ENCODE peak calls at places on chromosomes 7 and 10, in ten cellular contexts. U is IMR-90, Q is GM23338, J is prostate gland, K is RWPE2, S is left ventricle myocardium inferior, X is body of pancreas, A is cardiac muscle cell, M is heart left ventricle, E is heart right ventricle. Z is an unnamed sample.
A peak's percentile ranks its signal among the peaks of the same experiment; 100 is the strongest.

GRCh38 chr7:38630720-38631673 is at the start of gene AMPH:
- DNase-seq in X (peak; percentile 40), E (peak; percentile 75), Q (peak; percentile 90), A (peak; percentile 73), J (no peak), S (peak; percentile 75), U (peak; percentile 40), M (peak; percentile 65), K (no peak), Z (peak; percentile 14)

GRCh38 chr7:123871998-123872867 is 27.3 kb downstream of the HYAL4 start:
- DNase-seq in S (no peak), X (peak; percentile 51), K (no peak), E (peak; percentile 14), U (peak; percentile 42), J (peak; percentile 19), M (peak; percentile 8), A (peak; percentile 74), Q (peak; percentile 80), Z (no peak)

GRCh38 chr7:24982917-24983316 is 2.9 kb upstream of the OSBPL3 start:
- DNase-seq in M (no peak), U (no peak), A (no peak), S (no peak), E (no peak), Q (peak; percentile 69), J (no peak), K (no peak), X (no peak), Z (no peak)

GRCh38 chr10:17216217-17216900 is 11.7 kb upstream of the VIM start:
- DNase-seq in Q (no peak), J (no peak), U (peak; percentile 98), E (no peak), X (peak; percentile 36), S (no peak), M (no peak), K (no peak), A (peak; percentile 96), Z (no peak)

GRCh38 chr7:33191326-33191725 is 62.0 kb downstream of the BBS9 start:
- DNase-seq in Q (peak; percentile 51), E (no peak), X (no peak), S (no peak), U (no peak), K (no peak), J (no peak), A (no peak), M (no peak), Z (no peak)

GRCh38 chr10:29734640-29734979 is 99.8 kb upstream of the SVIL start:
- DNase-seq in U (no peak), E (no peak), J (no peak), M (no peak), A (no peak), K (no peak), Q (no peak), S (no peak), X (no peak), Z (no peak)

GRCh38 chr7:142158741-142159496 is 47.4 kb downstream of the MGAM2 start:
- DNase-seq in Q (no peak), K (no peak), S (no peak), E (no peak), X (no peak), J (no peak), M (no peak), U (no peak), A (no peak), Z (no peak)

GRCh38 chr10:29849434-29849833 is 210.0 kb downstream of the JCAD start:
- DNase-seq in S (no peak), K (no peak), U (peak; percentile 95), J (no peak), E (no peak), Q (no peak), M (peak; percentile 37), A (peak; percentile 94), X (no peak), Z (no peak)

DNA sequence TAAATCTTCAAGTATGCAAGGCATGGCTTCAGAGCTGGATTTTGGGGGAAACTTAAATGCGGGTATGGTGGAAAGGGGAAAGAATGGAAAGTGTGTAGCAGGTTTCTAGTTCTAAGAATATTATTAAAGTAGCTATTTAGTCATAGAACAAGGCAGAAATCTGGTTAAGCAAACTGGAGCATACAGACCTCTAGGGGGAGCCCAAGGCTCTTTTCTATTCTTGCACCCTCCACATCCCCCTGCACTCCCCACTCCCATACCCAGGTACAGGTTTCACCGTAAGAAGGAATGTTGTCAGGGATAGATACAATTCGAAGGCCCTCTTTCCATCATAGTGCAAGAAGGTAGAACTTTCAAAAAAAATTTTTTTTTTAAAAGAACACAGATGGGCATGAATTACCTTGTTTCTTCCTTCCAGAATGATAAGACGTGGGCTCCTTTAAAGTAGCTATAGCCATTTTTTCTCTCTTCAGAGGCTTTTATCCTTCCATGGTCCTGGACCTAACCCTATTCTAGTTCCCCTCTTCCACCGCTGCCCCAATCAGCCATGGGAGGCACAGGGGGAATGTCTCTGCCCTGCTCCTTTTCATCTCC is 41.5 kb upstream of the SMIM30 start:
- DNase-seq in X (peak; percentile 28), M (no peak), Q (peak; percentile 85), J (no peak), U (peak; percentile 45), S (no peak), E (no peak), K (no peak), A (peak; percentile 54), Z (no peak)
- TF ChIP-seq CTCF in X (peak; percentile 56), M (peak; percentile 52), Q (peak; percentile 77), J (peak; percentile 41), U (peak; percentile 74), S (peak; percentile 61), E (peak; percentile 46), K (peak; percentile 78), A (peak; percentile 77), Z (peak; percentile 37)

GRCh38 chr7:137996386-137996851 is 5.5 kb downstream of the CREB3L2 start:
- DNase-seq in U (peak; percentile 68), S (peak; percentile 68), J (no peak), K (no peak), Q (no peak), M (peak; percentile 79), A (peak; percentile 94), E (peak; percentile 60), X (peak; percentile 38), Z (no peak)

GRCh38 chr7:138000081-138000701 is 1.7 kb downstream of the CREB3L2 start:
- DNase-seq in A (peak; percentile 90), S (peak; percentile 44), U (peak; percentile 98), Q (peak; percentile 77), M (peak; percentile 76), E (peak; percentile 23), X (peak; percentile 69), J (no peak), K (no peak), Z (peak; percentile 55)

GRCh38 chr7:137996871-137997270 is 5.0 kb downstream of the CREB3L2 start:
- DNase-seq in M (no peak), J (no peak), E (no peak), A (no peak), K (no peak), X (no peak), Q (no peak), S (no peak), U (no peak), Z (no peak)

GRCh38 chr7:137999496-138000080 is 2.3 kb downstream of the CREB3L2 start:
- DNase-seq in J (no peak), A (no peak), E (no peak), X (no peak), S (no peak), K (no peak), U (no peak), M (no peak), Q (no peak), Z (no peak)

GRCh38 chr7:137998250-137998649 is 3.6 kb downstream of the CREB3L2 start:
- DNase-seq in M (no peak), S (no peak), U (peak; percentile 40), X (no peak), Q (no peak), A (no peak), J (no peak), E (no peak), K (no peak), Z (no peak)
- H3K4me1 ChIP-seq in M (peaks cover 75% of the 10 kb centered on the region), S (peaks cover 87% of the 10 kb centered on the region), U (peaks cover 8% of the 10 kb centered on the region), X (peaks cover 56% of the 10 kb centered on the region), Q (peaks cover 28% of the 10 kb centered on the region), A (peaks cover 32% of the 10 kb centered on the region), J (peaks cover under 1% of the 10 kb centered on the region), E (peaks cover 79% of the 10 kb centered on the region), K (peaks cover 24% of the 10 kb centered on the region), Z (peaks cover 9% of the 10 kb centered on the region)

GRCh38 chr10:14673189-14673947 is 101.3 kb downstream of the FAM107B start:
- DNase-seq in M (no peak), S (no peak), J (no peak), K (no peak), X (no peak), A (peak; percentile 52), U (peak; percentile 23), E (no peak), Q (no peak), Z (no peak)

GRCh38 chr10:14669576-14669975 is 105.1 kb downstream of the FAM107B start:
- DNase-seq in S (no peak), U (no peak), M (no peak), K (no peak), Q (no peak), A (no peak), X (no peak), J (no peak), E (no peak), Z (no peak)

GRCh38 chr10:14671383-14671782 is 103.3 kb downstream of the FAM107B start:
- DNase-seq in U (no peak), M (no peak), K (no peak), E (no peak), J (no peak), A (no peak), Q (peak; percentile 41), X (no peak), S (no peak), Z (no peak)

GRCh38 chr10:14667748-14668147 is 106.9 kb downstream of the FAM107B start:
- DNase-seq in Q (no peak), S (no peak), X (no peak), J (no peak), K (no peak), M (no peak), U (no peak), A (no peak), E (no peak), Z (no peak)

DNA sequence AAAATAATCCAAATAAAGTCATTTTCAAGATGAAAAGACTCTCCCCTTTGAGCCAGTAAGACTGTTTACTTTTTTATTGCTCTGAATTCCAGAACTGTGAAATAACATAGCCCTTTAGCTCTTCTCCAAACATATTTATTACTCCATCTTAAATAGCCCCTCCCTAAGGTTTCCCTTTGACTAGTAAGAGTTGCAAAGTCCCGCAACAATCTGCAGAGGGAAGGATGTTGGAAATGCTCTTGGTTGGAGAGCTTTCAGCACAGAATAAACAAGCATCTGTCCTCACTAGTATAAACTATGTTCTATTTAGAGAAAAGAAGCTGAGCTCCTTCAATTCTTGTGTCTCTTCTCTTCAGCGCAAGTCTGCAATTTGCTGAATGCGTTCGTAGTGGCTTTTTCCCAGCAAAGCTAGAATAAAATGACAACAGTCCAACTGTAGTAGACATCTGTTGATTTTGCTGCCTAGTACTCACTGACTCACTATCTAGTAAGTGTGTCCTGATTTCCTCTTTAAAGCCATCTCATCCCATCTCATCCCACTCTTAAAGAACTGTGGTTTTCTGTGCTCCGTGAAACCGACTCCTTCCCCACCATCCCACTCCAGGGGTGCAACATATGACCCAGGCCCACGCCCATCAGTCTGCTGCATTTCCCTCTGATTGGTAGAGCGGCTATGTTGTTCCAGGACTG is 104.0 kb downstream of the FAM107B start:
- DNase-seq in U (peak; percentile 82), J (no peak), E (no peak), S (no peak), X (no peak), K (no peak), Q (no peak), A (peak; percentile 10), M (no peak), Z (no peak)
- H3K4me3 ChIP-seq in U (no peak overlapping the region), J (no peak overlapping the region), E (no peak overlapping the region), S (peak overlapping the region; percentile 8), X (no peak overlapping the region), K (no peak overlapping the region), Q (no peak overlapping the region), A (no peak overlapping the region), M (no peak overlapping the region), Z (no peak overlapping the region)

GRCh38 chr7:21059069-21059468 is 272.4 kb upstream of the SP8 start:
- DNase-seq in S (no peak), M (no peak), K (no peak), U (no peak), A (no peak), Q (no peak), J (no peak), X (no peak), E (no peak), Z (no peak)
- TF ChIP-seq CTCF in S (no peak), M (no peak), K (no peak), U (no peak), A (no peak), Q (no peak), J (no peak), X (no peak), E (no peak), Z (no peak)